ENCODE peak calls at places on chromosomes 11 and 22, in six cellular contexts. One of them, this sample, is unnamed.

GRCh38 chr11:118533769-118534729 is 3.1 kb downstream of the TMEM25 start:
- DNase-seq in D341Med: no peak
- DNase-seq in GM06990: no peak
- DNase-seq in NCI-H446: no peak
- DNase-seq in activated gamma-delta T cell treated with anti-CD3 and anti-CD28 coated beads, Interleukin-2, amount 50 U/mL, for 16 hours: no peak
- DNase-seq in brain microvascular endothelial cell: no peak
- DNase-seq in this sample: no peak

GRCh38 chr11:111206472-111206871 is 39.1 kb upstream of the POU2AF2 start:
- DNase-seq in D341Med: no peak
- DNase-seq in GM06990: no peak
- DNase-seq in NCI-H446: no peak
- DNase-seq in activated gamma-delta T cell treated with anti-CD3 and anti-CD28 coated beads, Interleukin-2, amount 50 U/mL, for 16 hours: no peak
- DNase-seq in brain microvascular endothelial cell: peak
- DNase-seq in this sample: no peak

GRCh38 chr11:23866641-23867040 is 630.2 kb upstream of the LUZP2 start:
- DNase-seq in D341Med: no peak
- DNase-seq in GM06990: no peak
- DNase-seq in NCI-H446: no peak
- DNase-seq in activated gamma-delta T cell treated with anti-CD3 and anti-CD28 coated beads, Interleukin-2, amount 50 U/mL, for 16 hours: no peak
- DNase-seq in brain microvascular endothelial cell: no peak
- DNase-seq in this sample: no peak

GRCh38 chr11:6864436-6864835 is 1.6 kb downstream of the OR10A2 start:
- DNase-seq in D341Med: no peak
- DNase-seq in GM06990: no peak
- DNase-seq in NCI-H446: no peak
- DNase-seq in activated gamma-delta T cell treated with anti-CD3 and anti-CD28 coated beads, Interleukin-2, amount 50 U/mL, for 16 hours: no peak
- DNase-seq in brain microvascular endothelial cell: peak
- DNase-seq in this sample: no peak

GRCh38 chr11:8375460-8375859 is 111.8 kb upstream of the LMO1 start:
- DNase-seq in D341Med: no peak
- DNase-seq in GM06990: no peak
- DNase-seq in NCI-H446: no peak
- DNase-seq in activated gamma-delta T cell treated with anti-CD3 and anti-CD28 coated beads, Interleukin-2, amount 50 U/mL, for 16 hours: no peak
- DNase-seq in brain microvascular endothelial cell: no peak
- DNase-seq in this sample: no peak

GRCh38 chr11:130528862-130529261 is 80.4 kb downstream of the ADAMTS15 start:
- DNase-seq in D341Med: no peak
- DNase-seq in GM06990: no peak
- DNase-seq in NCI-H446: no peak
- DNase-seq in activated gamma-delta T cell treated with anti-CD3 and anti-CD28 coated beads, Interleukin-2, amount 50 U/mL, for 16 hours: no peak
- DNase-seq in brain microvascular endothelial cell: no peak
- DNase-seq in this sample: no peak

GRCh38 chr11:70468256-70469230 is 70.2 kb downstream of the CTTN start:
- DNase-seq in D341Med: no peak
- DNase-seq in GM06990: no peak
- DNase-seq in NCI-H446: no peak
- DNase-seq in activated gamma-delta T cell treated with anti-CD3 and anti-CD28 coated beads, Interleukin-2, amount 50 U/mL, for 16 hours: no peak
- DNase-seq in brain microvascular endothelial cell: no peak
- DNase-seq in this sample: no peak

GRCh38 chr11:69587454-69588081 is 53.4 kb upstream of the CCND1 start:
- DNase-seq in D341Med: no peak
- DNase-seq in GM06990: no peak
- DNase-seq in NCI-H446: no peak
- DNase-seq in activated gamma-delta T cell treated with anti-CD3 and anti-CD28 coated beads, Interleukin-2, amount 50 U/mL, for 16 hours: no peak
- DNase-seq in brain microvascular endothelial cell: peak
- DNase-seq in this sample: no peak

GRCh38 chr11:7977251-7977917 is 9.8 kb upstream of the EIF3F start:
- DNase-seq in D341Med: no peak
- DNase-seq in GM06990: no peak
- DNase-seq in NCI-H446: no peak
- DNase-seq in activated gamma-delta T cell treated with anti-CD3 and anti-CD28 coated beads, Interleukin-2, amount 50 U/mL, for 16 hours: no peak
- DNase-seq in brain microvascular endothelial cell: peak
- DNase-seq in this sample: no peak

GRCh38 chr11:6647282-6647679 is 8.3 kb downstream of the DCHS1 start:
- DNase-seq in D341Med: no peak
- DNase-seq in GM06990: no peak
- DNase-seq in NCI-H446: no peak
- DNase-seq in activated gamma-delta T cell treated with anti-CD3 and anti-CD28 coated beads, Interleukin-2, amount 50 U/mL, for 16 hours: no peak
- DNase-seq in brain microvascular endothelial cell: peak
- DNase-seq in this sample: no peak

GRCh38 chr22:36814796-36815195 is 2.0 kb downstream of the PVALB start:
- DNase-seq in D341Med: no peak
- DNase-seq in GM06990: no peak
- DNase-seq in NCI-H446: no peak
- DNase-seq in activated gamma-delta T cell treated with anti-CD3 and anti-CD28 coated beads, Interleukin-2, amount 50 U/mL, for 16 hours: no peak
- DNase-seq in brain microvascular endothelial cell: no peak
- DNase-seq in this sample: no peak

GRCh38 chr11:115409691-115410220 is 94.5 kb downstream of the CADM1 start:
- DNase-seq in D341Med: peak
- DNase-seq in GM06990: no peak
- DNase-seq in NCI-H446: peak
- DNase-seq in activated gamma-delta T cell treated with anti-CD3 and anti-CD28 coated beads, Interleukin-2, amount 50 U/mL, for 16 hours: no peak
- DNase-seq in brain microvascular endothelial cell: no peak
- DNase-seq in this sample: peak

GRCh38 chr22:34502821-34503220 is 563.1 kb upstream of the ISX start:
- DNase-seq in D341Med: no peak
- DNase-seq in GM06990: no peak
- DNase-seq in NCI-H446: no peak
- DNase-seq in activated gamma-delta T cell treated with anti-CD3 and anti-CD28 coated beads, Interleukin-2, amount 50 U/mL, for 16 hours: no peak
- DNase-seq in brain microvascular endothelial cell: no peak
- DNase-seq in this sample: no peak

GRCh38 chr11:100151944-100152343 is 535.1 kb upstream of the ARHGAP42 start:
- DNase-seq in D341Med: no peak
- DNase-seq in GM06990: no peak
- DNase-seq in NCI-H446: peak
- DNase-seq in activated gamma-delta T cell treated with anti-CD3 and anti-CD28 coated beads, Interleukin-2, amount 50 U/mL, for 16 hours: no peak
- DNase-seq in brain microvascular endothelial cell: peak
- DNase-seq in this sample: no peak

GRCh38 chr11:77051511-77051910 is 15.3 kb upstream of the CAPN5 start:
- DNase-seq in D341Med: no peak
- DNase-seq in GM06990: no peak
- DNase-seq in NCI-H446: no peak
- DNase-seq in activated gamma-delta T cell treated with anti-CD3 and anti-CD28 coated beads, Interleukin-2, amount 50 U/mL, for 16 hours: no peak
- DNase-seq in brain microvascular endothelial cell: no peak
- DNase-seq in this sample: no peak